ENCODE peak calls at places on chromosomes 6 and 20, in four cellular contexts. One of them, this sample, is unnamed.

GRCh38 chr6:155084431-155085123 is 89.5 kb downstream of the TIAM2 start:
- DNase-seq in hippocampal formation: no peak
- DNase-seq in myocyte: no peak
- DNase-seq in T1000: no peak
- DNase-seq in this sample: no peak

GRCh38 chr6:34665019-34665418 is 31.5 kb downstream of the ILRUN start:
- DNase-seq in T1000: no peak
- DNase-seq in hippocampal formation: no peak
- DNase-seq in myocyte: no peak
- DNase-seq in this sample: no peak

GRCh38 chr20:60062431-60063336 is 104.5 kb downstream of the CDH26 start:
- DNase-seq in T1000: no peak
- DNase-seq in hippocampal formation: peak
- DNase-seq in myocyte: peak
- DNase-seq in this sample: no peak

GRCh38 chr6:11496152-11497060 is 41.1 kb upstream of the TMEM170B start:
- DNase-seq in myocyte: peak
- DNase-seq in hippocampal formation: peak
- DNase-seq in T1000: peak
- DNase-seq in this sample: peak

GRCh38 chr6:74409447-74409846 is 713.4 kb downstream of the CD109 start:
- DNase-seq in hippocampal formation: no peak
- DNase-seq in T1000: no peak
- DNase-seq in myocyte: peak
- DNase-seq in this sample: no peak

GRCh38 chr6:44285552-44286284 is 15.5 kb downstream of the TMEM151B start:
- DNase-seq in hippocampal formation: no peak
- DNase-seq in myocyte: peak
- DNase-seq in T1000: no peak
- DNase-seq in this sample: peak

GRCh38 chr6:110875548-110876169 is 1.1 kb downstream of the AMD1 start:
- DNase-seq in myocyte: peak
- DNase-seq in hippocampal formation: no peak
- DNase-seq in T1000: peak
- DNase-seq in this sample: peak

GRCh38 chr6:132569170-132569569 is 952 bp upstream of the TAAR6 start:
- DNase-seq in hippocampal formation: peak
- DNase-seq in T1000: no peak
- DNase-seq in myocyte: no peak
- DNase-seq in this sample: no peak

GRCh38 chr20:38728911-38729642 is 4.8 kb downstream of the SLC32A1 start:
- DNase-seq in myocyte: peak
- DNase-seq in hippocampal formation: no peak
- DNase-seq in T1000: no peak
- DNase-seq in this sample: peak

GRCh38 chr6:19535351-19535750 is 301.8 kb upstream of the ID4 start:
- DNase-seq in myocyte: no peak
- DNase-seq in hippocampal formation: no peak
- DNase-seq in T1000: no peak
- DNase-seq in this sample: no peak

GRCh38 chr6:167668754-167669552 is 157.8 kb upstream of the AFDN start:
- DNase-seq in myocyte: no peak
- DNase-seq in hippocampal formation: no peak
- DNase-seq in T1000: no peak
- DNase-seq in this sample: no peak

GRCh38 chr20:4138056-4138455 is 122.7 kb upstream of the RNF24 start:
- DNase-seq in T1000: no peak
- DNase-seq in myocyte: no peak
- DNase-seq in hippocampal formation: no peak
- DNase-seq in this sample: no peak

GRCh38 chr6:37799263-37799644 is 20.3 kb upstream of the ZFAND3 start:
- DNase-seq in hippocampal formation: no peak
- DNase-seq in T1000: no peak
- DNase-seq in myocyte: no peak
- DNase-seq in this sample: no peak

GRCh38 chr6:18241208-18241836 is 23.0 kb downstream of the DEK start:
- DNase-seq in hippocampal formation: no peak
- DNase-seq in T1000: no peak
- DNase-seq in myocyte: no peak
- DNase-seq in this sample: no peak

GRCh38 chr6:1766663-1767062 is 156.9 kb downstream of the FOXC1 start:
- DNase-seq in myocyte: peak
- DNase-seq in hippocampal formation: no peak
- DNase-seq in T1000: no peak
- DNase-seq in this sample: no peak

GRCh38 chr20:48846516-48847492 is 19.0 kb upstream of the PREX1 start:
- DNase-seq in T1000: no peak
- DNase-seq in hippocampal formation: peak
- DNase-seq in myocyte: no peak
- DNase-seq in this sample: peak

GRCh38 chr6:4355241-4355640 is 219.9 kb upstream of the ECI2 start:
- DNase-seq in T1000: peak
- DNase-seq in myocyte: no peak
- DNase-seq in hippocampal formation: no peak
- DNase-seq in this sample: no peak

GRCh38 chr6:154234019-154234772 is 122.4 kb downstream of the IPCEF1 start:
- DNase-seq in hippocampal formation: no peak
- DNase-seq in T1000: no peak
- DNase-seq in myocyte: no peak
- DNase-seq in this sample: no peak

GRCh38 chr20:41094656-41095055 is 42.7 kb upstream of the PLCG1 start:
- DNase-seq in T1000: no peak
- DNase-seq in myocyte: no peak
- DNase-seq in hippocampal formation: no peak
- DNase-seq in this sample: no peak

GRCh38 chr6:119256392-119256791 is 93.2 kb downstream of the MAN1A1 start:
- DNase-seq in hippocampal formation: no peak
- DNase-seq in myocyte: no peak
- DNase-seq in T1000: no peak
- DNase-seq in this sample: no peak

GRCh38 chr20:62145688-62146018 is 2.1 kb downstream of the SS18L1 start:
- DNase-seq in T1000: no peak
- DNase-seq in myocyte: no peak
- DNase-seq in hippocampal formation: no peak
- DNase-seq in this sample: no peak

GRCh38 chr6:169937389-169938261 is 186.2 kb downstream of the ERMARD start:
- DNase-seq in hippocampal formation: no peak
- DNase-seq in T1000: no peak
- DNase-seq in myocyte: no peak
- DNase-seq in this sample: no peak

GRCh38 chr20:58246346-58246745 is 17.9 kb upstream of the ANKRD60 start:
- DNase-seq in T1000: no peak
- DNase-seq in myocyte: peak
- DNase-seq in hippocampal formation: no peak
- DNase-seq in this sample: no peak

GRCh38 chr20:46954490-46955038 is 59.9 kb downstream of the EYA2 start:
- DNase-seq in myocyte: peak
- DNase-seq in T1000: peak
- DNase-seq in hippocampal formation: no peak
- DNase-seq in this sample: no peak

GRCh38 chr6:86961432-86962200 is 24.3 kb downstream of the HTR1E start:
- DNase-seq in T1000: no peak
- DNase-seq in hippocampal formation: no peak
- DNase-seq in myocyte: no peak
- DNase-seq in this sample: no peak

GRCh38 chr6:73180718-73181619 is 44.3 kb downstream of the KHDC1L start:
- DNase-seq in T1000: peak
- DNase-seq in myocyte: peak
- DNase-seq in hippocampal formation: peak
- DNase-seq in this sample: peak